ENCODE peak calls at places on chromosomes 12 and 14, in nine cellular contexts. H is AML-193, K is AG10803, N is HFF-Myc, Y is HL-60, I is fibroblast of pulmonary artery, P is CMK, F is kidney tubule cell, C is NCI-H1105 treated with DMSO at 0.1 percent for 48 hours. E is an unnamed sample.

GRCh38 chr14:73283592-73284379 is 46.5 kb downstream of the PAPLN start:
- DNase-seq in H (no peak), K (peak; percentile 26), N (no peak), Y (no peak), I (peak; percentile 57), P (no peak), F (peak; percentile 83), C (peak; percentile 12), E (peak; percentile 46)

GRCh38 chr14:38629412-38629811 is 373.5 kb upstream of the CLEC14A start:
- DNase-seq in H (no peak), K (no peak), N (no peak), Y (no peak), I (no peak), P (no peak), F (no peak), C (no peak), E (no peak)

GRCh38 chr12:13376627-13377373 is 180.3 kb downstream of the EMP1 start:
- DNase-seq in H (no peak), K (no peak), N (no peak), Y (no peak), I (no peak), P (no peak), F (peak; percentile 96), C (no peak), E (no peak)

GRCh38 chr12:75979181-75979580 is 52.4 kb downstream of the PHLDA1 start:
- DNase-seq in H (no peak), K (peak; percentile 43), N (peak; percentile 39), Y (no peak), I (peak; percentile 43), P (no peak), F (peak; percentile 77), C (no peak), E (no peak)

GRCh38 chr12:124792961-124793441 is 70.7 kb downstream of the SCARB1 start:
- DNase-seq in H (no peak), K (peak; percentile 20), N (no peak), Y (no peak), I (no peak), P (no peak), F (no peak), C (no peak), E (no peak)

GRCh38 chr12:27970391-27970980 is 2.0 kb downstream of the PTHLH start:
- DNase-seq in H (no peak), K (peak; percentile 54), N (no peak), Y (no peak), I (no peak), P (no peak), F (peak; percentile 34), C (no peak), E (peak; percentile 63)

GRCh38 chr12:124578854-124579253 is 11.4 kb upstream of the NCOR2 start:
- DNase-seq in H (no peak), K (no peak), N (no peak), Y (no peak), I (no peak), P (no peak), F (no peak), C (no peak), E (no peak)

GRCh38 chr12:101908395-101908794 is 31.0 kb downstream of the DRAM1 start:
- DNase-seq in H (no peak), K (no peak), N (no peak), Y (no peak), I (no peak), P (no peak), F (no peak), C (no peak), E (no peak)

E was measured in AG20443.